ENCODE peak calls at places on chromosomes 11 and 22, in six cellular contexts. I is brain microvascular endothelial cell, O is left lung, G is natural killer cell, J is AG09309, B is esophagus squamous epithelium. D is an unnamed sample.

GRCh38 chr22:19405133-19405532 is 26.4 kb downstream of the HIRA start:
- DNase-seq in I (no peak), O (no peak), G (no peak), J (no peak), B (no peak), D (no peak)

GRCh38 chr22:37905534-37906363 is at the start of gene MICALL1:
- DNase-seq in I (peak), O (peak), G (peak), J (no peak), B (no peak), D (no peak)

GRCh38 chr11:92391866-92392265 is 167.2 kb downstream of the FAT3 start:
- DNase-seq in I (no peak), O (no peak), G (no peak), J (no peak), B (no peak), D (no peak)

GRCh38 chr11:19605500-19606371 is 106.9 kb upstream of the NAV2 start:
- DNase-seq in I (no peak), O (no peak), G (no peak), J (peak), B (no peak), D (no peak)

GRCh38 chr22:41535244-41535643 is 9.0 kb downstream of the POLR3H start:
- DNase-seq in I (no peak), O (no peak), G (no peak), J (no peak), B (no peak), D (no peak)

GRCh38 chr11:22539851-22540376 is 85.7 kb downstream of the FANCF start:
- DNase-seq in I (peak), O (no peak), G (no peak), J (no peak), B (no peak), D (no peak)

GRCh38 chr22:17922925-17923898 is 101.1 kb downstream of the MICAL3 start:
- DNase-seq in I (peak), O (no peak), G (no peak), J (peak), B (no peak), D (no peak)

GRCh38 chr22:46801331-46801811 is 38.9 kb downstream of the TBC1D22A start:
- DNase-seq in I (no peak), O (peak), G (no peak), J (no peak), B (no peak), D (no peak)

GRCh38 chr22:26561756-26562417 is 28.0 kb downstream of the TPST2 start:
- DNase-seq in I (no peak), O (no peak), G (no peak), J (no peak), B (no peak), D (no peak)

GRCh38 chr22:26565181-26565580 is 24.8 kb downstream of the TPST2 start:
- DNase-seq in I (no peak), O (no peak), G (no peak), J (no peak), B (no peak), D (no peak)

GRCh38 chr22:26564181-26564580 is 25.8 kb downstream of the TPST2 start:
- DNase-seq in I (no peak), O (no peak), G (no peak), J (no peak), B (no peak), D (no peak)

GRCh38 chr22:26564672-26565071 is 25.3 kb downstream of the TPST2 start:
- DNase-seq in I (no peak), O (no peak), G (no peak), J (no peak), B (no peak), D (no peak)

GRCh38 chr22:26563022-26563421 is 26.9 kb downstream of the TPST2 start:
- DNase-seq in I (no peak), O (no peak), G (no peak), J (no peak), B (no peak), D (no peak)
- TF ChIP-seq CTCF in I (no peak), O (no peak), G (no peak), J (no peak), B (no peak), D (peak)

DNA sequence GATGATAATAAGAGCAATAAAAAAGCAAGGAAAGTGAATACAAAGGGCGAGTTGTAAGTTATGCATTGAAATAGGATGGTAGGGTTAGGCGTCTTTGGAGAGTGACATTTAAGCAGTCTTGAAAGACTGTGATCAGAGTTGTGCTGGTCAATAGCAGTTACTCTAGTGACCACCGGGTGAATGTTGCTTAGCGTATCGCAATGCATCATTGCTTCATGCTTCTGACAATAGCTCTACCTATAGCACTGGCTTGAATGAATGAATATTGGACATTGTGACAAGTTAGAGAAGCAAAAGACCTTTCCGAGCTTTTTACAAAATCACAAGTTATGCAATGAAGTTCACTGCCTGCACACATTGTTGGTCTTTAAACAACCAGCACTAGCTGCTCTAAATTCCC is 7.7 kb upstream of the OR8B12 start:
- DNase-seq in I (no peak), O (no peak), G (no peak), J (no peak), B (no peak), D (no peak)
- TF ChIP-seq CTCF in I (peak), O (no peak), G (no peak), J (no peak), B (no peak), D (no peak)

DNA sequence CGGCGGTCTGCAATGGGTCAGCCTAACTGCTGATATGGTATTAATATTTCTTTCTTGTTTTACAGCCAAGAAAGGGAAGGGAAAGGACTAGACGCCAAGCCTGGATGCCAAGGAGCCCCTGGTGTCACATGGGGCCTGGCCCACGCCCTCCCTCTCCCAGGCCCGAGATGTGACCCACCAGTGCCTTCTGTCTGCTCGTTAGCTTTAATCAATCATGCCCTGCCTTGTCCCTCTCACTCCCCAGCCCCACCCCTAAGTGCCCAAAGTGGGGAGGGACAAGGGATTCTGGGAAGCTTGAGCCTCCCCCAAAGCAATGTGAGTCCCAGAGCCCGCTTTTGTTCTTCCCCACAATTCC is 1.9 kb downstream of the MDK start:
- DNase-seq in I (no peak), O (no peak), G (no peak), J (no peak), B (no peak), D (no peak)
- TF ChIP-seq CTCF in I (no peak), O (peak), G (no peak), J (no peak), B (no peak), D (no peak)

GRCh38 chr11:11498195-11498594 is 123.6 kb downstream of the GALNT18 start:
- DNase-seq in I (no peak), O (no peak), G (no peak), J (no peak), B (no peak), D (no peak)
- TF ChIP-seq CTCF in I (no peak), O (no peak), G (no peak), J (no peak), B (no peak), D (no peak)